ENCODE peak calls at places on chromosomes 12 and 14, in five cellular contexts. K is BJ, B is suprapubic skin, X is germinal center, Q is GM18507. W is an unnamed sample.

GRCh38 chr12:56806303-56806702 is 43.2 kb downstream of the HSD17B6 start:
- DNase-seq in K (no peak), B (no peak), X (no peak), Q (no peak), W (no peak)

GRCh38 chr12:124501827-124502226 is 65.6 kb downstream of the NCOR2 start:
- DNase-seq in K (no peak), B (no peak), X (no peak), Q (no peak), W (no peak)

GRCh38 chr14:88030079-88030478 is 25.1 kb downstream of the GPR65 start:
- DNase-seq in K (no peak), B (no peak), X (no peak), Q (no peak), W (no peak)

GRCh38 chr12:69897744-69898143 is 72.7 kb downstream of the MYRFL start:
- DNase-seq in K (peak), B (no peak), X (no peak), Q (no peak), W (no peak)

GRCh38 chr14:104244221-104245011 is 106.0 kb downstream of the KIF26A start:
- DNase-seq in K (no peak), B (peak), X (no peak), Q (no peak), W (no peak)

GRCh38 chr14:88488897-88489296 is 65.9 kb downstream of the PTPN21 start:
- DNase-seq in K (no peak), B (no peak), X (no peak), Q (no peak), W (no peak)

GRCh38 chr14:34030864-34031263 is 80.0 kb upstream of the EGLN3 start:
- DNase-seq in K (no peak), B (no peak), X (no peak), Q (no peak), W (peak)

GRCh38 chr12:23504043-23504442 is 445.4 kb downstream of the SOX5 start:
- DNase-seq in K (no peak), B (no peak), X (no peak), Q (no peak), W (no peak)

GRCh38 chr12:48280572-48280971 is 70.1 kb downstream of the ZNF641 start:
- DNase-seq in K (no peak), B (no peak), X (no peak), Q (no peak), W (no peak)

GRCh38 chr12:78343657-78344056 is 513.0 kb downstream of the NAV3 start:
- DNase-seq in K (no peak), B (no peak), X (no peak), Q (no peak), W (no peak)

GRCh38 chr12:14454098-14454907 is 88.8 kb downstream of the ATF7IP start:
- DNase-seq in K (no peak), B (no peak), X (peak), Q (peak), W (peak)

GRCh38 chr12:76863005-76863670 is 15.7 kb downstream of the CSRP2 start:
- DNase-seq in K (peak), B (no peak), X (no peak), Q (no peak), W (peak)